ENCODE peak calls at places on chromosomes 12 and 14, in six cellular contexts. W is NCI-H2081; P is effector memory CD4-positive, alpha-beta T cell; K is NCI-H1092 treated with DMSO at 0.1 percent for 48 hours; V is posterior cingulate gyrus; C is NB4. I is an unnamed sample.

GRCh38 chr14:104874571-104875411 is 9.7 kb downstream of the CEP170B start:
- DNase-seq in W (no peak), P (no peak), K (no peak), V (no peak), C (no peak), I (no peak)

GRCh38 chr12:107663277-107663676 is 22.3 kb upstream of the PWP1 start:
- DNase-seq in W (no peak), P (no peak), K (no peak), V (no peak), C (no peak), I (no peak)

GRCh38 chr12:80142640-80143039 is 43.3 kb downstream of the OTOGL start:
- DNase-seq in W (no peak), P (no peak), K (no peak), V (no peak), C (no peak), I (no peak)

GRCh38 chr12:8912910-8913309 is 1.4 kb upstream of the PHC1 start:
- DNase-seq in W (no peak), P (no peak), K (peak), V (no peak), C (peak), I (peak)

GRCh38 chr12:65632131-65632855 is 192.0 kb upstream of the HMGA2 start:
- DNase-seq in W (no peak), P (no peak), K (no peak), V (no peak), C (no peak), I (no peak)

GRCh38 chr12:121857322-121858246 is 1.1 kb downstream of the HPD start:
- DNase-seq in W (no peak), P (no peak), K (no peak), V (no peak), C (no peak), I (no peak)

GRCh38 chr12:43957732-43958131 is 121.9 kb downstream of the TMEM117 start:
- DNase-seq in W (peak), P (no peak), K (peak), V (no peak), C (peak), I (no peak)

GRCh38 chr12:57906821-57907220 is 34.5 kb upstream of the ATP23 start:
- DNase-seq in W (no peak), P (no peak), K (no peak), V (no peak), C (no peak), I (no peak)

GRCh38 chr14:91873476-91874265 is 6.3 kb upstream of the TC2N start:
- DNase-seq in W (no peak), P (peak), K (no peak), V (no peak), C (peak), I (no peak)

GRCh38 chr12:97751704-97752103 is 289.1 kb downstream of the RMST start:
- DNase-seq in W (no peak), P (no peak), K (no peak), V (no peak), C (no peak), I (no peak)

GRCh38 chr14:74614508-74615495 is 2.8 kb upstream of the LTBP2 start:
- DNase-seq in W (no peak), P (no peak), K (no peak), V (no peak), C (peak), I (no peak)

GRCh38 chr12:53518381-53518780 is 11.1 kb upstream of the NPFF start:
- DNase-seq in W (no peak), P (no peak), K (no peak), V (no peak), C (no peak), I (no peak)